ENCODE peak calls at places on chromosomes 1 and 21, in eight cellular contexts. One of them, this sample, is unnamed.

GRCh38 chr21:39845581-39846130 is 21.6 kb upstream of the PCP4 start:
- DNase-seq in PC-9: no peak
- DNase-seq in ureter: no peak
- DNase-seq in activated CD8-positive, alpha-beta T cell treated with anti-CD3 and anti-CD28 coated beads, Interleukin-2, amount 10 ng/mL, durations not matched to agents 7 days and 5 days: no peak
- DNase-seq in AG09309: no peak
- DNase-seq in GM23248: no peak
- DNase-seq in vagina: no peak
- DNase-seq in cerebellar cortex: no peak
- DNase-seq in this sample: no peak

GRCh38 chr1:196527941-196528340 is 80.3 kb downstream of the KCNT2 start:
- DNase-seq in cerebellar cortex: no peak
- DNase-seq in PC-9: no peak
- DNase-seq in activated CD8-positive, alpha-beta T cell treated with anti-CD3 and anti-CD28 coated beads, Interleukin-2, amount 10 ng/mL, durations not matched to agents 7 days and 5 days: no peak
- DNase-seq in vagina: no peak
- DNase-seq in ureter: no peak
- DNase-seq in AG09309: no peak
- DNase-seq in GM23248: peak
- DNase-seq in this sample: no peak

GRCh38 chr1:15475737-15476314 is at the start of gene CELA2B:
- DNase-seq in GM23248: no peak
- DNase-seq in PC-9: no peak
- DNase-seq in cerebellar cortex: peak
- DNase-seq in activated CD8-positive, alpha-beta T cell treated with anti-CD3 and anti-CD28 coated beads, Interleukin-2, amount 10 ng/mL, durations not matched to agents 7 days and 5 days: no peak
- DNase-seq in ureter: no peak
- DNase-seq in vagina: no peak
- DNase-seq in AG09309: no peak
- DNase-seq in this sample: no peak

GRCh38 chr1:201145132-201145531 is 9.1 kb downstream of the TMEM9 start:
- DNase-seq in cerebellar cortex: no peak
- DNase-seq in vagina: no peak
- DNase-seq in activated CD8-positive, alpha-beta T cell treated with anti-CD3 and anti-CD28 coated beads, Interleukin-2, amount 10 ng/mL, durations not matched to agents 7 days and 5 days: no peak
- DNase-seq in GM23248: no peak
- DNase-seq in ureter: no peak
- DNase-seq in PC-9: no peak
- DNase-seq in AG09309: no peak
- DNase-seq in this sample: no peak

GRCh38 chr21:44006017-44006624 is 6.0 kb upstream of the TRAPPC10 start:
- DNase-seq in ureter: no peak
- DNase-seq in vagina: no peak
- DNase-seq in AG09309: peak
- DNase-seq in activated CD8-positive, alpha-beta T cell treated with anti-CD3 and anti-CD28 coated beads, Interleukin-2, amount 10 ng/mL, durations not matched to agents 7 days and 5 days: no peak
- DNase-seq in GM23248: peak
- DNase-seq in PC-9: peak
- DNase-seq in cerebellar cortex: no peak
- DNase-seq in this sample: peak

GRCh38 chr1:41677586-41677985 is 193.1 kb upstream of the EDN2 start:
- DNase-seq in GM23248: no peak
- DNase-seq in vagina: no peak
- DNase-seq in cerebellar cortex: no peak
- DNase-seq in ureter: no peak
- DNase-seq in activated CD8-positive, alpha-beta T cell treated with anti-CD3 and anti-CD28 coated beads, Interleukin-2, amount 10 ng/mL, durations not matched to agents 7 days and 5 days: no peak
- DNase-seq in PC-9: no peak
- DNase-seq in AG09309: no peak
- DNase-seq in this sample: no peak

GRCh38 chr1:147781056-147781471 is 20.7 kb upstream of the GJA5 start:
- DNase-seq in ureter: no peak
- DNase-seq in activated CD8-positive, alpha-beta T cell treated with anti-CD3 and anti-CD28 coated beads, Interleukin-2, amount 10 ng/mL, durations not matched to agents 7 days and 5 days: no peak
- DNase-seq in PC-9: peak
- DNase-seq in GM23248: peak
- DNase-seq in cerebellar cortex: no peak
- DNase-seq in vagina: no peak
- DNase-seq in AG09309: no peak
- DNase-seq in this sample: no peak

GRCh38 chr1:50521703-50522102 is 98.5 kb upstream of the DMRTA2 start:
- DNase-seq in GM23248: no peak
- DNase-seq in vagina: no peak
- DNase-seq in ureter: no peak
- DNase-seq in PC-9: no peak
- DNase-seq in activated CD8-positive, alpha-beta T cell treated with anti-CD3 and anti-CD28 coated beads, Interleukin-2, amount 10 ng/mL, durations not matched to agents 7 days and 5 days: no peak
- DNase-seq in cerebellar cortex: no peak
- DNase-seq in AG09309: no peak
- DNase-seq in this sample: peak

GRCh38 chr1:14661220-14661619 is 62.7 kb downstream of the KAZN start:
- DNase-seq in AG09309: no peak
- DNase-seq in vagina: no peak
- DNase-seq in activated CD8-positive, alpha-beta T cell treated with anti-CD3 and anti-CD28 coated beads, Interleukin-2, amount 10 ng/mL, durations not matched to agents 7 days and 5 days: no peak
- DNase-seq in PC-9: no peak
- DNase-seq in GM23248: peak
- DNase-seq in cerebellar cortex: no peak
- DNase-seq in ureter: no peak
- DNase-seq in this sample: no peak

GRCh38 chr1:227072991-227073390 is 132.9 kb downstream of the COQ8A start:
- DNase-seq in cerebellar cortex: no peak
- DNase-seq in vagina: no peak
- DNase-seq in activated CD8-positive, alpha-beta T cell treated with anti-CD3 and anti-CD28 coated beads, Interleukin-2, amount 10 ng/mL, durations not matched to agents 7 days and 5 days: no peak
- DNase-seq in ureter: no peak
- DNase-seq in AG09309: no peak
- DNase-seq in PC-9: no peak
- DNase-seq in GM23248: peak
- DNase-seq in this sample: peak

GRCh38 chr1:101567582-101568189 is 330.9 kb downstream of the S1PR1 start:
- DNase-seq in activated CD8-positive, alpha-beta T cell treated with anti-CD3 and anti-CD28 coated beads, Interleukin-2, amount 10 ng/mL, durations not matched to agents 7 days and 5 days: peak
- DNase-seq in vagina: no peak
- DNase-seq in PC-9: peak
- DNase-seq in AG09309: peak
- DNase-seq in cerebellar cortex: peak
- DNase-seq in ureter: no peak
- DNase-seq in GM23248: peak
- DNase-seq in this sample: no peak

GRCh38 chr21:39180429-39181019 is 2.7 kb downstream of the PSMG1 start:
- DNase-seq in PC-9: no peak
- DNase-seq in cerebellar cortex: no peak
- DNase-seq in AG09309: no peak
- DNase-seq in vagina: no peak
- DNase-seq in ureter: no peak
- DNase-seq in activated CD8-positive, alpha-beta T cell treated with anti-CD3 and anti-CD28 coated beads, Interleukin-2, amount 10 ng/mL, durations not matched to agents 7 days and 5 days: no peak
- DNase-seq in GM23248: peak
- DNase-seq in this sample: no peak

GRCh38 chr1:15020943-15021745 is 132.4 kb upstream of the TMEM51 start:
- DNase-seq in cerebellar cortex: no peak
- DNase-seq in PC-9: no peak
- DNase-seq in vagina: no peak
- DNase-seq in ureter: no peak
- DNase-seq in AG09309: no peak
- DNase-seq in GM23248: no peak
- DNase-seq in activated CD8-positive, alpha-beta T cell treated with anti-CD3 and anti-CD28 coated beads, Interleukin-2, amount 10 ng/mL, durations not matched to agents 7 days and 5 days: no peak
- DNase-seq in this sample: no peak

GRCh38 chr1:23393706-23394105 is 24.1 kb upstream of the ZNF436 start:
- DNase-seq in cerebellar cortex: no peak
- DNase-seq in vagina: no peak
- DNase-seq in GM23248: peak
- DNase-seq in PC-9: no peak
- DNase-seq in ureter: no peak
- DNase-seq in activated CD8-positive, alpha-beta T cell treated with anti-CD3 and anti-CD28 coated beads, Interleukin-2, amount 10 ng/mL, durations not matched to agents 7 days and 5 days: no peak
- DNase-seq in AG09309: no peak
- DNase-seq in this sample: no peak

GRCh38 chr1:6162773-6163172 is 17.3 kb downstream of the CHD5 start:
- DNase-seq in AG09309: no peak
- DNase-seq in PC-9: no peak
- DNase-seq in GM23248: no peak
- DNase-seq in vagina: no peak
- DNase-seq in activated CD8-positive, alpha-beta T cell treated with anti-CD3 and anti-CD28 coated beads, Interleukin-2, amount 10 ng/mL, durations not matched to agents 7 days and 5 days: no peak
- DNase-seq in cerebellar cortex: peak
- DNase-seq in ureter: no peak
- DNase-seq in this sample: no peak

GRCh38 chr1:27218736-27219135 is 15.7 kb upstream of the WDTC1 start:
- DNase-seq in vagina: no peak
- DNase-seq in ureter: no peak
- DNase-seq in PC-9: no peak
- DNase-seq in AG09309: no peak
- DNase-seq in activated CD8-positive, alpha-beta T cell treated with anti-CD3 and anti-CD28 coated beads, Interleukin-2, amount 10 ng/mL, durations not matched to agents 7 days and 5 days: no peak
- DNase-seq in GM23248: no peak
- DNase-seq in cerebellar cortex: no peak
- DNase-seq in this sample: no peak

GRCh38 chr21:44552136-44552535 is 831 bp upstream of the KRTAP10-2 start:
- DNase-seq in activated CD8-positive, alpha-beta T cell treated with anti-CD3 and anti-CD28 coated beads, Interleukin-2, amount 10 ng/mL, durations not matched to agents 7 days and 5 days: peak
- DNase-seq in AG09309: no peak
- DNase-seq in ureter: no peak
- DNase-seq in cerebellar cortex: no peak
- DNase-seq in PC-9: no peak
- DNase-seq in vagina: peak
- DNase-seq in GM23248: no peak
- DNase-seq in this sample: no peak

GRCh38 chr1:6637770-6638169 is 13.1 kb downstream of the THAP3 start:
- DNase-seq in AG09309: no peak
- DNase-seq in cerebellar cortex: no peak
- DNase-seq in activated CD8-positive, alpha-beta T cell treated with anti-CD3 and anti-CD28 coated beads, Interleukin-2, amount 10 ng/mL, durations not matched to agents 7 days and 5 days: no peak
- DNase-seq in vagina: no peak
- DNase-seq in PC-9: no peak
- DNase-seq in ureter: no peak
- DNase-seq in GM23248: no peak
- DNase-seq in this sample: no peak

GRCh38 chr21:34915364-34915834 is 133.7 kb downstream of the RUNX1 start:
- DNase-seq in GM23248: peak
- DNase-seq in cerebellar cortex: no peak
- DNase-seq in ureter: no peak
- DNase-seq in AG09309: no peak
- DNase-seq in PC-9: no peak
- DNase-seq in vagina: no peak
- DNase-seq in activated CD8-positive, alpha-beta T cell treated with anti-CD3 and anti-CD28 coated beads, Interleukin-2, amount 10 ng/mL, durations not matched to agents 7 days and 5 days: no peak
- DNase-seq in this sample: no peak

GRCh38 chr1:46667782-46668760 is at the start of gene ATPAF1:
- DNase-seq in AG09309: peak
- DNase-seq in GM23248: peak
- DNase-seq in vagina: no peak
- DNase-seq in ureter: peak
- DNase-seq in activated CD8-positive, alpha-beta T cell treated with anti-CD3 and anti-CD28 coated beads, Interleukin-2, amount 10 ng/mL, durations not matched to agents 7 days and 5 days: peak
- DNase-seq in cerebellar cortex: peak
- DNase-seq in PC-9: peak
- DNase-seq in this sample: no peak

GRCh38 chr1:19437911-19438310 is 47.4 kb downstream of the CAPZB start:
- DNase-seq in cerebellar cortex: no peak
- DNase-seq in ureter: peak
- DNase-seq in GM23248: no peak
- DNase-seq in activated CD8-positive, alpha-beta T cell treated with anti-CD3 and anti-CD28 coated beads, Interleukin-2, amount 10 ng/mL, durations not matched to agents 7 days and 5 days: no peak
- DNase-seq in AG09309: no peak
- DNase-seq in PC-9: no peak
- DNase-seq in vagina: peak
- DNase-seq in this sample: no peak

GRCh38 chr1:18949689-18950414 is 6.6 kb downstream of the IFFO2 start:
- DNase-seq in PC-9: no peak
- DNase-seq in cerebellar cortex: peak
- DNase-seq in ureter: no peak
- DNase-seq in vagina: no peak
- DNase-seq in GM23248: peak
- DNase-seq in activated CD8-positive, alpha-beta T cell treated with anti-CD3 and anti-CD28 coated beads, Interleukin-2, amount 10 ng/mL, durations not matched to agents 7 days and 5 days: peak
- DNase-seq in AG09309: no peak
- DNase-seq in this sample: no peak

GRCh38 chr1:17831619-17832018 is 76.5 kb downstream of the ACTL8 start:
- DNase-seq in activated CD8-positive, alpha-beta T cell treated with anti-CD3 and anti-CD28 coated beads, Interleukin-2, amount 10 ng/mL, durations not matched to agents 7 days and 5 days: peak
- DNase-seq in PC-9: peak
- DNase-seq in vagina: no peak
- DNase-seq in cerebellar cortex: no peak
- DNase-seq in AG09309: no peak
- DNase-seq in ureter: no peak
- DNase-seq in GM23248: peak
- DNase-seq in this sample: no peak

GRCh38 chr1:239819075-239819474 is 272.6 kb upstream of the FMN2 start:
- DNase-seq in GM23248: no peak
- DNase-seq in ureter: no peak
- DNase-seq in cerebellar cortex: no peak
- DNase-seq in PC-9: no peak
- DNase-seq in AG09309: no peak
- DNase-seq in vagina: no peak
- DNase-seq in activated CD8-positive, alpha-beta T cell treated with anti-CD3 and anti-CD28 coated beads, Interleukin-2, amount 10 ng/mL, durations not matched to agents 7 days and 5 days: peak
- DNase-seq in this sample: no peak

GRCh38 chr1:116824631-116825399 is 70.6 kb downstream of the CD2 start:
- DNase-seq in GM23248: peak
- DNase-seq in cerebellar cortex: no peak
- DNase-seq in ureter: no peak
- DNase-seq in vagina: peak
- DNase-seq in activated CD8-positive, alpha-beta T cell treated with anti-CD3 and anti-CD28 coated beads, Interleukin-2, amount 10 ng/mL, durations not matched to agents 7 days and 5 days: no peak
- DNase-seq in AG09309: no peak
- DNase-seq in PC-9: no peak
- DNase-seq in this sample: no peak

GRCh38 chr1:150877220-150877516 is 769 bp upstream of the ARNT start:
- DNase-seq in cerebellar cortex: peak
- DNase-seq in vagina: no peak
- DNase-seq in GM23248: peak
- DNase-seq in AG09309: no peak
- DNase-seq in ureter: no peak
- DNase-seq in activated CD8-positive, alpha-beta T cell treated with anti-CD3 and anti-CD28 coated beads, Interleukin-2, amount 10 ng/mL, durations not matched to agents 7 days and 5 days: no peak
- DNase-seq in PC-9: no peak
- DNase-seq in this sample: no peak

GRCh38 chr1:3245768-3246167 is 176.8 kb downstream of the PRDM16 start:
- DNase-seq in cerebellar cortex: no peak
- DNase-seq in ureter: no peak
- DNase-seq in activated CD8-positive, alpha-beta T cell treated with anti-CD3 and anti-CD28 coated beads, Interleukin-2, amount 10 ng/mL, durations not matched to agents 7 days and 5 days: no peak
- DNase-seq in AG09309: no peak
- DNase-seq in GM23248: no peak
- DNase-seq in vagina: no peak
- DNase-seq in PC-9: no peak
- DNase-seq in this sample: no peak